ENCODE peak calls at places on chromosomes 12 and 14, in five cellular contexts. K is fibroblast of the aortic adventitia; R is HFFc6; V is KBM-7; E is stimulated activated CD8-positive, alpha-beta memory T cell treated with anti-CD3 and anti-CD28 coated beads, Interleukin-4, amount 100 ng/mL, for 1 hour. G is an unnamed sample.

GRCh38 chr12:69059465-69060457 is 126.8 kb upstream of the CPM start:
- DNase-seq in K (peak), R (peak), V (peak), E (no peak), G (no peak)

GRCh38 chr12:117486840-117487659 is 125.6 kb upstream of the NOS1 start:
- DNase-seq in K (no peak), R (no peak), V (no peak), E (no peak), G (no peak)

GRCh38 chr12:39037115-39037514 is 131.7 kb upstream of the CPNE8 start:
- DNase-seq in K (no peak), R (no peak), V (no peak), E (no peak), G (no peak)

GRCh38 chr12:87768884-87769283 is 260.3 kb downstream of the C12orf50 start:
- DNase-seq in K (no peak), R (no peak), V (no peak), E (no peak), G (no peak)

GRCh38 chr14:47526591-47527244 is 148.7 kb downstream of the MDGA2 start:
- DNase-seq in K (no peak), R (no peak), V (no peak), E (no peak), G (no peak)

GRCh38 chr14:74835607-74836250 is 40.2 kb downstream of the PROX2 start:
- DNase-seq in K (no peak), R (no peak), V (no peak), E (no peak), G (no peak)

GRCh38 chr14:67166450-67166853 is 22.8 kb upstream of the GARIN2 start:
- DNase-seq in K (peak), R (peak), V (peak), E (no peak), G (no peak)

GRCh38 chr12:111379942-111380554 is 11.2 kb upstream of the PHETA1 start:
- DNase-seq in K (no peak), R (no peak), V (no peak), E (no peak), G (no peak)

GRCh38 chr14:56460469-56460868 is 119.1 kb upstream of the TMEM260 start:
- DNase-seq in K (no peak), R (no peak), V (no peak), E (no peak), G (no peak)

GRCh38 chr14:74309125-74309654 is 6.5 kb upstream of the ABCD4 start:
- DNase-seq in K (no peak), R (no peak), V (no peak), E (no peak), G (no peak)

GRCh38 chr12:54207539-54208267 is 18.9 kb upstream of the SMUG1 start:
- DNase-seq in K (peak), R (peak), V (peak), E (peak), G (peak)

GRCh38 chr12:72271401-72271740 is 799 bp upstream of the TRHDE start:
- DNase-seq in K (no peak), R (peak), V (peak), E (no peak), G (no peak)

GRCh38 chr12:109910969-109911348 is 10.9 kb downstream of the TCHP start:
- DNase-seq in K (peak), R (peak), V (peak), E (no peak), G (no peak)

GRCh38 chr12:91633206-91633605 is 450.6 kb upstream of the DCN start:
- DNase-seq in K (no peak), R (no peak), V (no peak), E (no peak), G (no peak)

GRCh38 chr14:95034806-95035205 is 122.5 kb downstream of the DICER1 start:
- DNase-seq in K (no peak), R (no peak), V (no peak), E (no peak), G (no peak)

GRCh38 chr12:47870175-47870781 is 34.5 kb downstream of the VDR start:
- DNase-seq in K (peak), R (peak), V (peak), E (no peak), G (no peak)

GRCh38 chr14:54610051-54610977 is 43.4 kb downstream of the SAMD4A start:
- DNase-seq in K (peak), R (peak), V (no peak), E (no peak), G (no peak)

GRCh38 chr12:2373307-2373706 is 320.5 kb downstream of the CACNA1C start:
- DNase-seq in K (no peak), R (no peak), V (no peak), E (no peak), G (no peak)

GRCh38 chr14:67599698-67600561 is at the start of gene PIGH:
- DNase-seq in K (peak), R (peak), V (peak), E (peak), G (peak)